ENCODE peak calls at places on chromosomes 16 and 17, in seven cellular contexts. One of them, this sample, is unnamed.

GRCh38 chr16:66930189-66930588 is 4.0 kb downstream of the CIAO2B start:
- DNase-seq in IMR-90: peak
- DNase-seq in ascending aorta: no peak
- DNase-seq in brain microvascular endothelial cell: peak
- DNase-seq in GM23248: peak
- DNase-seq in neural progenitor cell: no peak
- DNase-seq in left ventricle myocardium inferior: no peak
- DNase-seq in this sample: no peak

GRCh38 chr16:56848955-56849689 is 15.9 kb upstream of the SLC12A3 start:
- DNase-seq in IMR-90: peak
- DNase-seq in ascending aorta: peak
- DNase-seq in brain microvascular endothelial cell: peak
- DNase-seq in GM23248: peak
- DNase-seq in neural progenitor cell: no peak
- DNase-seq in left ventricle myocardium inferior: no peak
- DNase-seq in this sample: no peak

GRCh38 chr16:84851192-84852127 is 31.7 kb downstream of the CRISPLD2 start:
- DNase-seq in IMR-90: peak
- DNase-seq in ascending aorta: no peak
- DNase-seq in brain microvascular endothelial cell: peak
- DNase-seq in GM23248: peak
- DNase-seq in neural progenitor cell: no peak
- DNase-seq in left ventricle myocardium inferior: no peak
- DNase-seq in this sample: no peak

GRCh38 chr16:71762186-71762585 is 37.7 kb upstream of the PHLPP2 start:
- DNase-seq in IMR-90: peak
- DNase-seq in ascending aorta: no peak
- DNase-seq in brain microvascular endothelial cell: peak
- DNase-seq in GM23248: peak
- DNase-seq in neural progenitor cell: no peak
- DNase-seq in left ventricle myocardium inferior: no peak
- DNase-seq in this sample: no peak

GRCh38 chr17:65876985-65877384 is 314.9 kb downstream of the CEP112 start:
- DNase-seq in IMR-90: no peak
- DNase-seq in ascending aorta: no peak
- DNase-seq in brain microvascular endothelial cell: no peak
- DNase-seq in GM23248: no peak
- DNase-seq in neural progenitor cell: no peak
- DNase-seq in left ventricle myocardium inferior: no peak
- DNase-seq in this sample: no peak

GRCh38 chr17:3002538-3003301 is 60.7 kb downstream of the OR1D5 start:
- DNase-seq in IMR-90: no peak
- DNase-seq in ascending aorta: no peak
- DNase-seq in brain microvascular endothelial cell: no peak
- DNase-seq in GM23248: no peak
- DNase-seq in neural progenitor cell: no peak
- DNase-seq in left ventricle myocardium inferior: no peak
- DNase-seq in this sample: peak

GRCh38 chr16:11572301-11572995 is 14.3 kb downstream of the LITAF start:
- DNase-seq in IMR-90: no peak
- DNase-seq in ascending aorta: peak
- DNase-seq in brain microvascular endothelial cell: no peak
- DNase-seq in GM23248: no peak
- DNase-seq in neural progenitor cell: no peak
- DNase-seq in left ventricle myocardium inferior: peak
- DNase-seq in this sample: no peak

GRCh38 chr17:72713701-72714100 is 378.8 kb downstream of the SLC39A11 start:
- DNase-seq in IMR-90: no peak
- DNase-seq in ascending aorta: no peak
- DNase-seq in brain microvascular endothelial cell: no peak
- DNase-seq in GM23248: no peak
- DNase-seq in neural progenitor cell: no peak
- DNase-seq in left ventricle myocardium inferior: no peak
- DNase-seq in this sample: no peak

GRCh38 chr17:76700627-76701470 is 9.9 kb downstream of the MXRA7 start:
- DNase-seq in IMR-90: peak
- DNase-seq in ascending aorta: peak
- DNase-seq in brain microvascular endothelial cell: peak
- DNase-seq in GM23248: peak
- DNase-seq in neural progenitor cell: peak
- DNase-seq in left ventricle myocardium inferior: peak
- DNase-seq in this sample: peak

GRCh38 chr17:46163929-46164594 is 29.2 kb downstream of the KANSL1 start:
- DNase-seq in IMR-90: no peak
- DNase-seq in ascending aorta: no peak
- DNase-seq in brain microvascular endothelial cell: no peak
- DNase-seq in GM23248: no peak
- DNase-seq in neural progenitor cell: no peak
- DNase-seq in left ventricle myocardium inferior: no peak
- DNase-seq in this sample: no peak

GRCh38 chr17:78359216-78359935 is 501 bp downstream of the SOCS3 start:
- DNase-seq in IMR-90: no peak
- DNase-seq in ascending aorta: peak
- DNase-seq in brain microvascular endothelial cell: no peak
- DNase-seq in GM23248: peak
- DNase-seq in neural progenitor cell: peak
- DNase-seq in left ventricle myocardium inferior: peak
- DNase-seq in this sample: peak

GRCh38 chr17:45902892-45903346 is 8.6 kb downstream of the MAPT start:
- DNase-seq in IMR-90: no peak
- DNase-seq in ascending aorta: no peak
- DNase-seq in brain microvascular endothelial cell: no peak
- DNase-seq in GM23248: peak
- DNase-seq in neural progenitor cell: no peak
- DNase-seq in left ventricle myocardium inferior: no peak
- DNase-seq in this sample: no peak

GRCh38 chr16:5850632-5851175 is 753.1 kb upstream of the EEF2KMT start:
- DNase-seq in IMR-90: no peak
- DNase-seq in ascending aorta: no peak
- DNase-seq in brain microvascular endothelial cell: no peak
- DNase-seq in GM23248: no peak
- DNase-seq in neural progenitor cell: no peak
- DNase-seq in left ventricle myocardium inferior: no peak
- DNase-seq in this sample: no peak

GRCh38 chr17:61361084-61361483 is 38.6 kb upstream of the TBX2 start:
- DNase-seq in IMR-90: peak
- DNase-seq in ascending aorta: no peak
- DNase-seq in brain microvascular endothelial cell: no peak
- DNase-seq in GM23248: peak
- DNase-seq in neural progenitor cell: no peak
- DNase-seq in left ventricle myocardium inferior: no peak
- DNase-seq in this sample: no peak

GRCh38 chr17:13374203-13375143 is 227.3 kb downstream of the HS3ST3A1 start:
- DNase-seq in IMR-90: no peak
- DNase-seq in ascending aorta: no peak
- DNase-seq in brain microvascular endothelial cell: no peak
- DNase-seq in GM23248: no peak
- DNase-seq in neural progenitor cell: no peak
- DNase-seq in left ventricle myocardium inferior: no peak
- DNase-seq in this sample: no peak

GRCh38 chr17:78484300-78485159 is 92.7 kb downstream of the DNAH17 start:
- DNase-seq in IMR-90: no peak
- DNase-seq in ascending aorta: no peak
- DNase-seq in brain microvascular endothelial cell: peak
- DNase-seq in GM23248: peak
- DNase-seq in neural progenitor cell: peak
- DNase-seq in left ventricle myocardium inferior: no peak
- DNase-seq in this sample: no peak

GRCh38 chr17:7133424-7133823 is 18.8 kb upstream of the ASGR2 start:
- DNase-seq in IMR-90: no peak
- DNase-seq in ascending aorta: peak
- DNase-seq in brain microvascular endothelial cell: no peak
- DNase-seq in GM23248: peak
- DNase-seq in neural progenitor cell: peak
- DNase-seq in left ventricle myocardium inferior: peak
- DNase-seq in this sample: no peak

GRCh38 chr17:49548506-49549310 is 27.0 kb upstream of the NXPH3 start:
- DNase-seq in IMR-90: peak
- DNase-seq in ascending aorta: peak
- DNase-seq in brain microvascular endothelial cell: peak
- DNase-seq in GM23248: peak
- DNase-seq in neural progenitor cell: peak
- DNase-seq in left ventricle myocardium inferior: peak
- DNase-seq in this sample: no peak

GRCh38 chr17:12522336-12522735 is 143.4 kb upstream of the MYOCD start:
- DNase-seq in IMR-90: no peak
- DNase-seq in ascending aorta: no peak
- DNase-seq in brain microvascular endothelial cell: no peak
- DNase-seq in GM23248: no peak
- DNase-seq in neural progenitor cell: no peak
- DNase-seq in left ventricle myocardium inferior: no peak
- DNase-seq in this sample: no peak

DNA sequence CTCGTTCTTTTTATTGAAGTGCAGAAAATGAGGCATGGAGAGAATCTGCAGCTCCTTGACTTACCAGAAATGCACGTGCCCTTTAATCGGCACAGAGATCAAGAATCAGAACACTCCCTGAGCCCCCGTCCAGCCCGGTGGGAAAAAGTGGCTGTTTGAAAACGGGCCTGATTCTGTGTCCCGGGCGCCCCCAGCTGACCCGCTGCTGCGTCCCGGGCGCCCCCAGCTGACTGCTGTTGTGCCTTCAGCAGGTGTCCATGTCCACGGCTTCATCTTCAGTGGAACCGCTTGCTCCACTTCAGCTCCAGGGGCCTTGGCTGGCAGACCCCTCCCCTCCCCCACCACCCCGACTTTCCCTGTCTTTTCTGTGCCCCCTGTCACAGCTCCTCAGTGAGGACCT is 47.8 kb downstream of the FOXK2 start:
- DNase-seq in IMR-90: no peak
- DNase-seq in ascending aorta: no peak
- DNase-seq in brain microvascular endothelial cell: no peak
- DNase-seq in GM23248: no peak
- DNase-seq in neural progenitor cell: no peak
- DNase-seq in left ventricle myocardium inferior: no peak
- DNase-seq in this sample: no peak
- H3K27ac ChIP-seq in IMR-90: no peak
- H3K27ac ChIP-seq in ascending aorta: no peak
- H3K27ac ChIP-seq in brain microvascular endothelial cell: no peak
- H3K27ac ChIP-seq in GM23248: no peak
- H3K27ac ChIP-seq in neural progenitor cell: no peak
- H3K27ac ChIP-seq in left ventricle myocardium inferior: no peak
- H3K27ac ChIP-seq in this sample: no peak

GRCh38 chr16:88920618-88921602 is 54.5 kb upstream of the PABPN1L start:
- DNase-seq in IMR-90: peak
- DNase-seq in ascending aorta: peak
- DNase-seq in brain microvascular endothelial cell: no peak
- DNase-seq in GM23248: peak
- DNase-seq in neural progenitor cell: no peak
- DNase-seq in left ventricle myocardium inferior: peak
- DNase-seq in this sample: peak
- H3K4me3 ChIP-seq in IMR-90: no peak
- H3K4me3 ChIP-seq in ascending aorta: peak
- H3K4me3 ChIP-seq in brain microvascular endothelial cell: no peak
- H3K4me3 ChIP-seq in GM23248: peak
- H3K4me3 ChIP-seq in neural progenitor cell: no peak
- H3K4me3 ChIP-seq in left ventricle myocardium inferior: peak
- H3K4me3 ChIP-seq in this sample: no peak

DNA sequence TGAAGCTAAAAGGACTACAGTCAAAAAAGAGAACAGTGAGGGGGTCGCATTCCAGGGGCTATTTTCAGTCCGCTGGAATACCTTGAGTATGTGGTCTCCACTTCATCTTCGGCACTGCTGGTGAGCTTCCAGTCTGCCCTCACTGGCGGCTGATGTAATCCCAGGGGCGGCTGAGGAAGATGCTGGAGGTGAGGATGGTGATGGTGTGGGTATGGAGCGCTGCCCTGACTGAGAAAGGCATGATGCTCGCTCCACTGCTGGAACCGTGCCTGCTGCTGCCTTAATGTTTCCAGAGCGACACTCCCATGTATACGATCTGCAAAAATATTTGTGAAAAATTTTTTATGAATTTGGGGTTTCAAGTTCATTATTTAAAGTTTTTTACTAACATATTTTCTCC is 64.1 kb downstream of the CACNG1 start:
- DNase-seq in IMR-90: no peak
- DNase-seq in ascending aorta: no peak
- DNase-seq in brain microvascular endothelial cell: no peak
- DNase-seq in GM23248: no peak
- DNase-seq in neural progenitor cell: no peak
- DNase-seq in left ventricle myocardium inferior: no peak
- DNase-seq in this sample: no peak
- H3K27ac ChIP-seq in IMR-90: no peak
- H3K27ac ChIP-seq in ascending aorta: no peak
- H3K27ac ChIP-seq in brain microvascular endothelial cell: no peak
- H3K27ac ChIP-seq in GM23248: no peak
- H3K27ac ChIP-seq in neural progenitor cell: no peak
- H3K27ac ChIP-seq in left ventricle myocardium inferior: no peak
- H3K27ac ChIP-seq in this sample: no peak

GRCh38 chr16:1916654-1916990 is 1.6 kb downstream of the HS3ST6 start:
- DNase-seq in IMR-90: no peak
- DNase-seq in ascending aorta: no peak
- DNase-seq in brain microvascular endothelial cell: no peak
- DNase-seq in GM23248: no peak
- DNase-seq in neural progenitor cell: peak
- DNase-seq in left ventricle myocardium inferior: no peak
- DNase-seq in this sample: no peak
- H3K4me3 ChIP-seq in IMR-90: no peak
- H3K4me3 ChIP-seq in ascending aorta: no peak
- H3K4me3 ChIP-seq in brain microvascular endothelial cell: no peak
- H3K4me3 ChIP-seq in GM23248: no peak
- H3K4me3 ChIP-seq in neural progenitor cell: peak
- H3K4me3 ChIP-seq in left ventricle myocardium inferior: no peak
- H3K4me3 ChIP-seq in this sample: no peak

GRCh38 chr16:48956620-48957019 is 325.0 kb downstream of the CBLN1 start:
- DNase-seq in IMR-90: no peak
- DNase-seq in ascending aorta: no peak
- DNase-seq in brain microvascular endothelial cell: no peak
- DNase-seq in GM23248: no peak
- DNase-seq in neural progenitor cell: no peak
- DNase-seq in left ventricle myocardium inferior: no peak
- DNase-seq in this sample: no peak

GRCh38 chr16:48960830-48961229 is 320.8 kb downstream of the CBLN1 start:
- DNase-seq in IMR-90: no peak
- DNase-seq in ascending aorta: no peak
- DNase-seq in brain microvascular endothelial cell: no peak
- DNase-seq in GM23248: no peak
- DNase-seq in neural progenitor cell: no peak
- DNase-seq in left ventricle myocardium inferior: no peak
- DNase-seq in this sample: no peak

GRCh38 chr16:48959204-48959603 is 322.4 kb downstream of the CBLN1 start:
- DNase-seq in IMR-90: no peak
- DNase-seq in ascending aorta: no peak
- DNase-seq in brain microvascular endothelial cell: no peak
- DNase-seq in GM23248: no peak
- DNase-seq in neural progenitor cell: no peak
- DNase-seq in left ventricle myocardium inferior: no peak
- DNase-seq in this sample: no peak

GRCh38 chr16:48959747-48960146 is 321.9 kb downstream of the CBLN1 start:
- DNase-seq in IMR-90: no peak
- DNase-seq in ascending aorta: no peak
- DNase-seq in brain microvascular endothelial cell: no peak
- DNase-seq in GM23248: no peak
- DNase-seq in neural progenitor cell: no peak
- DNase-seq in left ventricle myocardium inferior: no peak
- DNase-seq in this sample: no peak

DNA sequence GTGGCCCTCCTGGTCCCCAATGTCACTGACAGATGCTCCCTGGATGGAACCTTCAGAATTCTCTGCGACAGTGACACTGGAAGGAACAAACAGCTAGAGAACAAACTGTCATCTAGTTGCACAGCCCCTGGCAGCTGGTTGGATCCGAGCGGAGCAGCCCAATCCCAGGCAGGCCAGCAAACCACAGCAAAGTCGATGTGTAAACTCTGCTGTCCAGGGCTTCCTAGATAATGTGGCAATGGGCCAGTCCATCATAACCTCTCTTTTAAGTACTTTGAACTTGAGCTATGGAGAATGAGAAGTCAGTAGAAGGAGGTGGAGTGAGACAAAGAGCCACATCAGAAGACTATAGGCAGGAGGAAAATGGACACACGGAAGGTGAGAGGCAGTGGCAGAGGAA is 323.0 kb downstream of the CBLN1 start:
- DNase-seq in IMR-90: peak
- DNase-seq in ascending aorta: no peak
- DNase-seq in brain microvascular endothelial cell: no peak
- DNase-seq in GM23248: no peak
- DNase-seq in neural progenitor cell: no peak
- DNase-seq in left ventricle myocardium inferior: no peak
- DNase-seq in this sample: no peak
- H3K27ac ChIP-seq in IMR-90: no peak
- H3K27ac ChIP-seq in ascending aorta: no peak
- H3K27ac ChIP-seq in brain microvascular endothelial cell: no peak
- H3K27ac ChIP-seq in GM23248: no peak
- H3K27ac ChIP-seq in neural progenitor cell: no peak
- H3K27ac ChIP-seq in left ventricle myocardium inferior: no peak
- H3K27ac ChIP-seq in this sample: no peak